ENCODE peak calls at places on chromosomes 6 and 20, in seven cellular contexts. I is GM06990; A is head of caudate nucleus; N is GM10248; Z is HEK293T; Q is stimulated activated CD8-positive, alpha-beta memory T cell treated with anti-CD3 and anti-CD28 coated beads, Interleukin-2, amount 100 ng/mL, for 48 hours; W is small intestine. V is an unnamed sample.

GRCh38 chr6:22366214-22366613 is 69.4 kb upstream of the PRL start:
- DNase-seq in I (no peak), A (no peak), N (no peak), Z (no peak), Q (no peak), W (no peak), V (no peak)

GRCh38 chr20:42492998-42493397 is 696.7 kb downstream of the PTPRT start:
- DNase-seq in I (no peak), A (no peak), N (no peak), Z (no peak), Q (no peak), W (no peak), V (peak; percentile 12)

GRCh38 chr20:10077886-10078285 is 43.1 kb downstream of the ANKEF1 start:
- DNase-seq in I (no peak), A (no peak), N (no peak), Z (no peak), Q (no peak), W (no peak), V (no peak)

GRCh38 chr6:144655376-144655775 is 370.2 kb downstream of the UTRN start:
- DNase-seq in I (no peak), A (no peak), N (no peak), Z (no peak), Q (no peak), W (no peak), V (no peak)

GRCh38 chr6:163170294-163170883 is 244.1 kb upstream of the QKI start:
- DNase-seq in I (no peak), A (no peak), N (peak; percentile 43), Z (peak; percentile 60), Q (no peak), W (no peak), V (no peak)

GRCh38 chr6:142702501-142703460 is 242.2 kb downstream of the HIVEP2 start:
- DNase-seq in I (peak; percentile 35), A (peak; percentile 49), N (peak; percentile 32), Z (no peak), Q (no peak), W (peak; percentile 9), V (peak; percentile 58)

GRCh38 chr20:24340933-24341332 is 128.5 kb upstream of the SYNDIG1 start:
- DNase-seq in I (no peak), A (no peak), N (no peak), Z (no peak), Q (no peak), W (no peak), V (no peak)

GRCh38 chr6:142943746-142944125 is 1.2 kb downstream of the HIVEP2 start:
- DNase-seq in I (peak; percentile 69), A (peak; percentile 17), N (no peak), Z (no peak), Q (peak; percentile 32), W (peak; percentile 35), V (no peak)

GRCh38 chr6:9532621-9533557 is 882.0 kb downstream of the TFAP2A start:
- DNase-seq in I (no peak), A (no peak), N (no peak), Z (no peak), Q (no peak), W (no peak), V (no peak)

GRCh38 chr6:42961020-42961470 is 491 bp downstream of the GNMT start:
- DNase-seq in I (no peak), A (no peak), N (no peak), Z (no peak), Q (no peak), W (no peak), V (no peak)

GRCh38 chr6:49888742-49889431 is 22.6 kb upstream of the CRISP1 start:
- DNase-seq in I (no peak), A (no peak), N (no peak), Z (no peak), Q (no peak), W (peak; percentile 42), V (no peak)

GRCh38 chr20:23507346-23507745 is 16.4 kb downstream of the CST8 start:
- DNase-seq in I (no peak), A (no peak), N (no peak), Z (no peak), Q (no peak), W (no peak), V (no peak)

GRCh38 chr20:62313021-62313420 is 10.2 kb downstream of the ADRM1 start:
- DNase-seq in I (no peak), A (no peak), N (no peak), Z (no peak), Q (no peak), W (no peak), V (no peak)

GRCh38 chr6:128882991-128883571 is at the start of gene LAMA2:
- DNase-seq in I (peak; percentile 3), A (peak; percentile 86), N (no peak), Z (peak; percentile 48), Q (no peak), W (peak; percentile 5), V (peak; percentile 87)

GRCh38 chr6:105875974-105876640 is 210.0 kb upstream of the PRDM1 start:
- DNase-seq in I (no peak), A (no peak), N (no peak), Z (no peak), Q (no peak), W (no peak), V (no peak)

GRCh38 chr6:36929607-36930006 is 24.9 kb upstream of the PI16 start:
- DNase-seq in I (no peak), A (no peak), N (no peak), Z (no peak), Q (no peak), W (no peak), V (no peak)

GRCh38 chr20:63590218-63591146 is 16.4 kb upstream of the HELZ2 start:
- DNase-seq in I (no peak), A (no peak), N (no peak), Z (no peak), Q (no peak), W (no peak), V (no peak)

GRCh38 chr6:161101517-161101916 is 109.9 kb downstream of the MAP3K4 start:
- DNase-seq in I (no peak), A (peak; percentile 48), N (no peak), Z (no peak), Q (no peak), W (no peak), V (no peak)

GRCh38 chr20:7601431-7601830 is 338.8 kb downstream of the HAO1 start:
- DNase-seq in I (no peak), A (no peak), N (no peak), Z (no peak), Q (no peak), W (no peak), V (no peak)

GRCh38 chr6:79463721-79464120 is 73.5 kb downstream of the LCA5 start:
- DNase-seq in I (no peak), A (no peak), N (no peak), Z (no peak), Q (no peak), W (peak; percentile 59), V (no peak)

GRCh38 chr20:20036756-20037155 is 15.5 kb downstream of the CRNKL1 start:
- DNase-seq in I (no peak), A (no peak), N (no peak), Z (no peak), Q (no peak), W (no peak), V (peak; percentile 54)

GRCh38 chr6:77173472-77174074 is 289.7 kb downstream of the HTR1B start:
- DNase-seq in I (no peak), A (no peak), N (no peak), Z (no peak), Q (no peak), W (no peak), V (no peak)

GRCh38 chr20:4227085-4227821 is 211.9 kb upstream of the RNF24 start:
- DNase-seq in I (no peak), A (no peak), N (no peak), Z (peak; percentile 46), Q (no peak), W (peak; percentile 46), V (no peak)

GRCh38 chr20:16459019-16459700 is 114.1 kb downstream of the KIF16B start:
- DNase-seq in I (no peak), A (no peak), N (no peak), Z (no peak), Q (no peak), W (no peak), V (no peak)

GRCh38 chr6:31945507-31946369 is at the start of gene CFB:
- DNase-seq in I (no peak), A (no peak), N (no peak), Z (no peak), Q (no peak), W (peak; percentile 97), V (no peak)

GRCh38 chr6:29755295-29755871 is 32.1 kb downstream of the HLA-F start:
- DNase-seq in I (no peak), A (no peak), N (no peak), Z (no peak), Q (no peak), W (no peak), V (no peak)

GRCh38 chr6:2498224-2498623 is 252.5 kb downstream of the MYLK4 start:
- DNase-seq in I (no peak), A (peak; percentile 40), N (no peak), Z (no peak), Q (no peak), W (no peak), V (peak; percentile 59)

GRCh38 chr20:24965065-24965919 is 16.2 kb downstream of the CST7 start:
- DNase-seq in I (no peak), A (no peak), N (no peak), Z (no peak), Q (no peak), W (no peak), V (no peak)

GRCh38 chr6:140168365-140168764 is 793.9 kb upstream of the CITED2 start:
- DNase-seq in I (no peak), A (no peak), N (no peak), Z (no peak), Q (no peak), W (no peak), V (no peak)

GRCh38 chr6:97440590-97441176 is 157.7 kb upstream of the MMS22L start:
- DNase-seq in I (no peak), A (peak; percentile 78), N (no peak), Z (peak; percentile 64), Q (no peak), W (peak; percentile 1), V (peak; percentile 93)

GRCh38 chr6:102195311-102195710 is 801.8 kb downstream of the GRIK2 start:
- DNase-seq in I (no peak), A (no peak), N (no peak), Z (no peak), Q (no peak), W (no peak), V (no peak)

GRCh38 chr6:23145801-23146200 is 576.4 kb downstream of the HDGFL1 start:
- DNase-seq in I (no peak), A (no peak), N (no peak), Z (no peak), Q (no peak), W (no peak), V (no peak)

GRCh38 chr20:6613280-6613861 is 154.1 kb upstream of the BMP2 start:
- DNase-seq in I (no peak), A (no peak), N (no peak), Z (no peak), Q (no peak), W (no peak), V (no peak)

GRCh38 chr6:166775180-166775922 is 148.3 kb upstream of the RPS6KA2 start:
- DNase-seq in I (no peak), A (peak; percentile 52), N (peak; percentile 85), Z (peak; percentile 81), Q (peak; percentile 20), W (peak; percentile 67), V (peak; percentile 61)

GRCh38 chr20:63831696-63832686 is 927 bp upstream of the ZBTB46 start:
- DNase-seq in I (no peak), A (no peak), N (no peak), Z (no peak), Q (no peak), W (peak; percentile 67), V (no peak)

GRCh38 chr20:46253391-46253790 is 54.9 kb downstream of the CDH22 start:
- DNase-seq in I (no peak), A (peak; percentile 39), N (no peak), Z (peak; percentile 41), Q (no peak), W (no peak), V (no peak)

GRCh38 chr6:129440691-129441090 is 269.3 kb downstream of the ARHGAP18 start:
- DNase-seq in I (no peak), A (no peak), N (no peak), Z (peak; percentile 57), Q (no peak), W (no peak), V (no peak)

GRCh38 chr6:21588812-21589811 is 4.4 kb upstream of the SOX4 start:
- DNase-seq in I (peak; percentile 85), A (peak; percentile 91), N (peak; percentile 79), Z (peak; percentile 68), Q (peak; percentile 75), W (peak; percentile 87), V (peak; percentile 75)

V was measured in putamen.